ENCODE peak calls at places on chromosomes 7 and 10, in seven cellular contexts. Q, Y, R, S, V, W and N are unnamed samples.

GRCh38 chr10:62171791-62172190 is 96.9 kb downstream of the RTKN2 start:
- DNase-seq in W (no peak), R (no peak), Y (no peak), S (no peak), V (no peak), Q (no peak), N (peak)

GRCh38 chr7:156668130-156668741 is 27.7 kb downstream of the RNF32 start:
- DNase-seq in V (no peak), R (peak), S (no peak), W (no peak), Q (no peak), Y (no peak), N (peak)

GRCh38 chr7:4607321-4607729 is 74.8 kb upstream of the FOXK1 start:
- DNase-seq in Q (no peak), Y (no peak), V (no peak), W (no peak), R (no peak), S (no peak), N (no peak)

GRCh38 chr7:42926204-42926603 is 5.8 kb downstream of the PSMA2 start:
- DNase-seq in Y (no peak), Q (no peak), V (no peak), R (no peak), W (no peak), S (no peak), N (no peak)

GRCh38 chr7:15853832-15854470 is 167.5 kb upstream of the MEOX2 start:
- DNase-seq in R (peak), V (no peak), Q (peak), Y (no peak), S (no peak), W (no peak), N (no peak)

GRCh38 chr10:47087667-47088066 is 176.4 kb downstream of the PTPN20 start:
- DNase-seq in V (no peak), Y (no peak), Q (no peak), R (no peak), W (no peak), S (no peak), N (no peak)

GRCh38 chr10:102691701-102692100 is 22.5 kb downstream of the ARL3 start:
- DNase-seq in Y (no peak), W (no peak), V (no peak), R (peak), S (no peak), Q (peak), N (no peak)

GRCh38 chr10:102175415-102175814 is 23.2 kb downstream of the NOLC1 start:
- DNase-seq in Y (no peak), R (peak), Q (peak), S (no peak), W (no peak), V (no peak), N (no peak)

GRCh38 chr7:47982610-47983009 is 3.2 kb upstream of the HUS1 start:
- DNase-seq in R (no peak), S (no peak), W (peak), Y (no peak), V (no peak), Q (no peak), N (no peak)

GRCh38 chr10:30529373-30529998 is 95.5 kb downstream of the MAP3K8 start:
- DNase-seq in S (peak), Y (peak), W (no peak), V (no peak), R (no peak), Q (no peak), N (no peak)

GRCh38 chr7:121000091-121000983 is 11.8 kb downstream of the CPED1 start:
- DNase-seq in Y (no peak), Q (peak), R (peak), W (no peak), V (no peak), S (no peak), N (no peak)

GRCh38 chr10:7351905-7352304 is 58.9 kb downstream of the SFMBT2 start:
- DNase-seq in V (no peak), W (no peak), Y (no peak), R (no peak), Q (no peak), S (no peak), N (no peak)